ENCODE peak calls at places on chromosome 3, in ten cellular contexts. One of them, this sample, is unnamed.

GRCh38 chr3:109275702-109276293 is 40.5 kb downstream of the DPPA2 start:
- DNase-seq in T-helper 1 cell: no peak
- DNase-seq in NCI-H2081: peak
- DNase-seq in neural crest cell: peak
- DNase-seq in heart right ventricle: peak
- DNase-seq in stimulated activated CD4-positive, alpha-beta T cell treated with anti-CD3 and anti-CD28 coated beads, Interleukin-1b, Interleukin-23, amount 100 ng/mL, for 4 hours: no peak
- DNase-seq in NCI-H774: no peak
- DNase-seq in ascending aorta: no peak
- DNase-seq in GM19239: peak
- DNase-seq in AG08395: peak
- DNase-seq in this sample: no peak

GRCh38 chr3:154060606-154061380 is 60.4 kb upstream of the ARHGEF26 start:
- DNase-seq in T-helper 1 cell: no peak
- DNase-seq in NCI-H2081: no peak
- DNase-seq in neural crest cell: no peak
- DNase-seq in heart right ventricle: peak
- DNase-seq in stimulated activated CD4-positive, alpha-beta T cell treated with anti-CD3 and anti-CD28 coated beads, Interleukin-1b, Interleukin-23, amount 100 ng/mL, for 4 hours: no peak
- DNase-seq in NCI-H774: no peak
- DNase-seq in ascending aorta: no peak
- DNase-seq in GM19239: no peak
- DNase-seq in AG08395: peak
- DNase-seq in this sample: no peak

GRCh38 chr3:28376424-28376823 is 27.8 kb upstream of the AZI2 start:
- DNase-seq in T-helper 1 cell: no peak
- DNase-seq in NCI-H2081: no peak
- DNase-seq in neural crest cell: no peak
- DNase-seq in heart right ventricle: no peak
- DNase-seq in stimulated activated CD4-positive, alpha-beta T cell treated with anti-CD3 and anti-CD28 coated beads, Interleukin-1b, Interleukin-23, amount 100 ng/mL, for 4 hours: no peak
- DNase-seq in NCI-H774: no peak
- DNase-seq in ascending aorta: no peak
- DNase-seq in GM19239: no peak
- DNase-seq in AG08395: peak
- DNase-seq in this sample: no peak

GRCh38 chr3:13461169-13462124 is 18.7 kb upstream of the HDAC11 start:
- DNase-seq in T-helper 1 cell: peak
- DNase-seq in NCI-H2081: peak
- DNase-seq in neural crest cell: peak
- DNase-seq in heart right ventricle: no peak
- DNase-seq in stimulated activated CD4-positive, alpha-beta T cell treated with anti-CD3 and anti-CD28 coated beads, Interleukin-1b, Interleukin-23, amount 100 ng/mL, for 4 hours: peak
- DNase-seq in NCI-H774: peak
- DNase-seq in ascending aorta: no peak
- DNase-seq in GM19239: peak
- DNase-seq in AG08395: no peak
- DNase-seq in this sample: peak

GRCh38 chr3:8464668-8465067 is 37.0 kb upstream of the LMCD1 start:
- DNase-seq in T-helper 1 cell: no peak
- DNase-seq in NCI-H2081: no peak
- DNase-seq in neural crest cell: no peak
- DNase-seq in heart right ventricle: no peak
- DNase-seq in stimulated activated CD4-positive, alpha-beta T cell treated with anti-CD3 and anti-CD28 coated beads, Interleukin-1b, Interleukin-23, amount 100 ng/mL, for 4 hours: no peak
- DNase-seq in NCI-H774: no peak
- DNase-seq in ascending aorta: no peak
- DNase-seq in GM19239: no peak
- DNase-seq in AG08395: no peak
- DNase-seq in this sample: no peak

GRCh38 chr3:184361532-184361931 is at the start of the genes CLCN2 and POLR2H:
- DNase-seq in T-helper 1 cell: peak
- DNase-seq in NCI-H2081: peak
- DNase-seq in neural crest cell: peak
- DNase-seq in heart right ventricle: peak
- DNase-seq in stimulated activated CD4-positive, alpha-beta T cell treated with anti-CD3 and anti-CD28 coated beads, Interleukin-1b, Interleukin-23, amount 100 ng/mL, for 4 hours: peak
- DNase-seq in NCI-H774: peak
- DNase-seq in ascending aorta: no peak
- DNase-seq in GM19239: no peak
- DNase-seq in AG08395: peak
- DNase-seq in this sample: peak

GRCh38 chr3:30081904-30082303 is 524.5 kb upstream of the TGFBR2 start:
- DNase-seq in T-helper 1 cell: no peak
- DNase-seq in NCI-H2081: no peak
- DNase-seq in neural crest cell: no peak
- DNase-seq in heart right ventricle: no peak
- DNase-seq in stimulated activated CD4-positive, alpha-beta T cell treated with anti-CD3 and anti-CD28 coated beads, Interleukin-1b, Interleukin-23, amount 100 ng/mL, for 4 hours: no peak
- DNase-seq in NCI-H774: no peak
- DNase-seq in ascending aorta: no peak
- DNase-seq in GM19239: no peak
- DNase-seq in AG08395: no peak
- DNase-seq in this sample: no peak

GRCh38 chr3:126912027-126912422 is 70.9 kb upstream of the PLXNA1 start:
- DNase-seq in T-helper 1 cell: no peak
- DNase-seq in NCI-H2081: no peak
- DNase-seq in neural crest cell: no peak
- DNase-seq in heart right ventricle: no peak
- DNase-seq in stimulated activated CD4-positive, alpha-beta T cell treated with anti-CD3 and anti-CD28 coated beads, Interleukin-1b, Interleukin-23, amount 100 ng/mL, for 4 hours: no peak
- DNase-seq in NCI-H774: no peak
- DNase-seq in ascending aorta: no peak
- DNase-seq in GM19239: no peak
- DNase-seq in AG08395: no peak
- DNase-seq in this sample: no peak

GRCh38 chr3:8886556-8886955 is 76.7 kb downstream of the RAD18 start:
- DNase-seq in T-helper 1 cell: no peak
- DNase-seq in NCI-H2081: no peak
- DNase-seq in neural crest cell: no peak
- DNase-seq in heart right ventricle: no peak
- DNase-seq in stimulated activated CD4-positive, alpha-beta T cell treated with anti-CD3 and anti-CD28 coated beads, Interleukin-1b, Interleukin-23, amount 100 ng/mL, for 4 hours: no peak
- DNase-seq in NCI-H774: no peak
- DNase-seq in ascending aorta: no peak
- DNase-seq in GM19239: no peak
- DNase-seq in AG08395: no peak
- DNase-seq in this sample: no peak

GRCh38 chr3:126316515-126316939 is 40.7 kb downstream of the KLF15 start:
- DNase-seq in T-helper 1 cell: no peak
- DNase-seq in NCI-H2081: no peak
- DNase-seq in neural crest cell: no peak
- DNase-seq in heart right ventricle: no peak
- DNase-seq in stimulated activated CD4-positive, alpha-beta T cell treated with anti-CD3 and anti-CD28 coated beads, Interleukin-1b, Interleukin-23, amount 100 ng/mL, for 4 hours: no peak
- DNase-seq in NCI-H774: no peak
- DNase-seq in ascending aorta: no peak
- DNase-seq in GM19239: no peak
- DNase-seq in AG08395: no peak
- DNase-seq in this sample: no peak

GRCh38 chr3:53842436-53843194 is 3.6 kb downstream of the CHDH start:
- DNase-seq in T-helper 1 cell: no peak
- DNase-seq in NCI-H2081: no peak
- DNase-seq in neural crest cell: peak
- DNase-seq in heart right ventricle: peak
- DNase-seq in stimulated activated CD4-positive, alpha-beta T cell treated with anti-CD3 and anti-CD28 coated beads, Interleukin-1b, Interleukin-23, amount 100 ng/mL, for 4 hours: no peak
- DNase-seq in NCI-H774: no peak
- DNase-seq in ascending aorta: no peak
- DNase-seq in GM19239: no peak
- DNase-seq in AG08395: no peak
- DNase-seq in this sample: no peak

GRCh38 chr3:39805650-39806049 is 3.8 kb upstream of the MYRIP start:
- DNase-seq in T-helper 1 cell: no peak
- DNase-seq in NCI-H2081: no peak
- DNase-seq in neural crest cell: no peak
- DNase-seq in heart right ventricle: no peak
- DNase-seq in stimulated activated CD4-positive, alpha-beta T cell treated with anti-CD3 and anti-CD28 coated beads, Interleukin-1b, Interleukin-23, amount 100 ng/mL, for 4 hours: no peak
- DNase-seq in NCI-H774: no peak
- DNase-seq in ascending aorta: no peak
- DNase-seq in GM19239: no peak
- DNase-seq in AG08395: no peak
- DNase-seq in this sample: no peak

GRCh38 chr3:195117978-195118581 is 152.9 kb downstream of the XXYLT1 start:
- DNase-seq in T-helper 1 cell: no peak
- DNase-seq in NCI-H2081: no peak
- DNase-seq in neural crest cell: no peak
- DNase-seq in heart right ventricle: no peak
- DNase-seq in stimulated activated CD4-positive, alpha-beta T cell treated with anti-CD3 and anti-CD28 coated beads, Interleukin-1b, Interleukin-23, amount 100 ng/mL, for 4 hours: no peak
- DNase-seq in NCI-H774: no peak
- DNase-seq in ascending aorta: no peak
- DNase-seq in GM19239: no peak
- DNase-seq in AG08395: no peak
- DNase-seq in this sample: no peak

GRCh38 chr3:155184027-155184426 is 103.9 kb downstream of the MME start:
- DNase-seq in T-helper 1 cell: no peak
- DNase-seq in NCI-H2081: no peak
- DNase-seq in neural crest cell: no peak
- DNase-seq in heart right ventricle: no peak
- DNase-seq in stimulated activated CD4-positive, alpha-beta T cell treated with anti-CD3 and anti-CD28 coated beads, Interleukin-1b, Interleukin-23, amount 100 ng/mL, for 4 hours: no peak
- DNase-seq in NCI-H774: no peak
- DNase-seq in ascending aorta: no peak
- DNase-seq in GM19239: no peak
- DNase-seq in AG08395: no peak
- DNase-seq in this sample: no peak